ENCODE peak calls at places on chromosome 4, in five cellular contexts. B, Q, U, C and K are unnamed samples.

GRCh38 chr4:144714166-144714565 is 68.2 kb downstream of the HHIP start:
- DNase-seq in B (peak), U (no peak), C (no peak), Q (no peak), K (no peak)

GRCh38 chr4:91577864-91578263 is 725.9 kb upstream of the GRID2 start:
- DNase-seq in U (no peak), C (no peak), B (no peak), Q (no peak), K (no peak)

GRCh38 chr4:104907074-104907649 is 239.5 kb upstream of the TET2 start:
- DNase-seq in C (no peak), B (no peak), Q (no peak), U (no peak), K (no peak)

GRCh38 chr4:146959692-146960091 is 14.0 kb upstream of the TTC29 start:
- DNase-seq in Q (peak), B (peak), U (no peak), C (no peak), K (no peak)

GRCh38 chr4:157222764-157223145 is 2.2 kb downstream of the GRIA2 start:
- DNase-seq in B (peak), C (no peak), Q (no peak), U (no peak), K (no peak)

GRCh38 chr4:102994803-102995202 is 24.7 kb downstream of the SLC9B1 start:
- DNase-seq in U (no peak), Q (no peak), C (no peak), B (no peak), K (no peak)

GRCh38 chr4:37793562-37793961 is 32.9 kb upstream of the PGM2 start:
- DNase-seq in U (peak), B (no peak), C (no peak), Q (peak), K (no peak)

GRCh38 chr4:185500035-185500434 is 28.5 kb upstream of the CCDC110 start:
- DNase-seq in C (no peak), U (no peak), Q (no peak), B (no peak), K (no peak)

GRCh38 chr4:36242629-36243354 is 1.5 kb downstream of the ARAP2 start:
- DNase-seq in U (no peak), B (peak), Q (no peak), C (no peak), K (no peak)

GRCh38 chr4:12884846-12885796 is 599.0 kb downstream of the RAB28 start:
- DNase-seq in C (no peak), B (no peak), Q (no peak), U (no peak), K (no peak)